ENCODE peak calls at places on chromosomes 7 and 10, in nine cellular contexts. Z, L, R, C, H, S, G, A and N are unnamed samples.

GRCh38 chr7:74306737-74307469 is 17.7 kb downstream of the CLIP2 start:
- DNase-seq in A (no peak), S (peak; percentile 84), C (no peak), L (no peak), H (peak; percentile 38), Z (peak; percentile 55), G (no peak), R (peak; percentile 81), N (no peak)

GRCh38 chr7:27784399-27785053 is 44.6 kb downstream of the TAX1BP1 start:
- DNase-seq in A (no peak), G (no peak), R (no peak), Z (peak; percentile 23), H (no peak), C (peak; percentile 18), S (no peak), L (no peak), N (no peak)

GRCh38 chr10:51168086-51168815 is 94.0 kb downstream of the PRKG1 start:
- DNase-seq in S (no peak), H (no peak), C (no peak), L (no peak), G (no peak), A (no peak), R (no peak), Z (no peak), N (no peak)

GRCh38 chr10:88889559-88890337 is 9.7 kb downstream of the STAMBPL1 start:
- DNase-seq in R (no peak), S (no peak), L (no peak), G (no peak), Z (no peak), H (no peak), C (no peak), A (no peak), N (no peak)

GRCh38 chr7:155581107-155581830 is 34.9 kb upstream of the CNPY1 start:
- DNase-seq in A (no peak), H (no peak), S (no peak), R (peak; percentile 48), Z (no peak), L (no peak), C (no peak), G (peak; percentile 15), N (no peak)

GRCh38 chr10:117674641-117675040 is 132.1 kb downstream of the EMX2 start:
- DNase-seq in A (no peak), S (no peak), L (no peak), H (no peak), C (no peak), G (peak; percentile 22), Z (no peak), R (no peak), N (no peak)

GRCh38 chr7:142749218-142749993 is at the start of gene PRSS1:
- DNase-seq in C (no peak), G (no peak), H (no peak), L (no peak), Z (no peak), R (no peak), A (peak; percentile 84), S (no peak), N (no peak)

GRCh38 chr10:50561266-50561665 is 62.5 kb downstream of the SGMS1 start:
- DNase-seq in A (no peak), Z (no peak), L (no peak), S (no peak), G (no peak), H (no peak), R (no peak), C (no peak), N (peak; percentile 85)

GRCh38 chr10:89250814-89251416 is 660 bp downstream of the LIPA start:
- DNase-seq in G (no peak), H (no peak), C (no peak), Z (no peak), A (no peak), R (no peak), S (no peak), L (no peak), N (no peak)

GRCh38 chr7:15685358-15686181 is 913 bp downstream of the MEOX2 start:
- DNase-seq in A (peak; percentile 84), L (no peak), G (no peak), H (no peak), C (peak; percentile 29), R (peak; percentile 79), S (peak; percentile 78), Z (no peak), N (peak; percentile 23)

GRCh38 chr7:36784991-36785940 is 61.0 kb upstream of the AOAH start:
- DNase-seq in R (peak; percentile 77), H (peak; percentile 65), C (no peak), S (peak; percentile 67), G (no peak), A (no peak), Z (no peak), L (no peak), N (no peak)

GRCh38 chr7:44095781-44096180 is 8.4 kb upstream of the AEBP1 start:
- DNase-seq in S (no peak), A (no peak), L (no peak), H (no peak), G (no peak), C (no peak), Z (no peak), R (no peak), N (no peak)

GRCh38 chr10:132914732-132915131 is 27.6 kb downstream of the CFAP46 start:
- DNase-seq in S (no peak), L (peak; percentile 38), G (no peak), C (no peak), H (peak; percentile 1), Z (no peak), A (no peak), R (no peak), N (no peak)

GRCh38 chr7:155694846-155695245 is 50.4 kb downstream of the RBM33 start:
- DNase-seq in S (no peak), C (no peak), L (no peak), R (no peak), Z (no peak), A (no peak), H (no peak), G (no peak), N (no peak)

GRCh38 chr10:34584164-34584563 is 230.9 kb downstream of the PARD3 start:
- DNase-seq in L (no peak), S (no peak), A (no peak), C (no peak), Z (no peak), H (no peak), G (no peak), R (no peak), N (peak; percentile 74)

GRCh38 chr7:91288208-91288824 is 24.1 kb downstream of the FZD1 start:
- DNase-seq in G (peak; percentile 78), S (no peak), A (peak; percentile 88), Z (no peak), L (no peak), C (peak; percentile 53), H (peak; percentile 60), R (no peak), N (no peak)

GRCh38 chr10:119750391-119751230 is 24.8 kb downstream of the INPP5F start:
- DNase-seq in R (peak; percentile 83), Z (peak; percentile 32), S (peak; percentile 66), H (peak; percentile 68), L (peak; percentile 10), G (peak; percentile 81), C (peak; percentile 71), A (peak; percentile 90), N (peak; percentile 65)

GRCh38 chr10:70954373-70954772 is 66.0 kb upstream of the PCBD1 start:
- DNase-seq in S (no peak), H (no peak), C (no peak), L (no peak), R (no peak), A (no peak), G (no peak), Z (no peak), N (no peak)

GRCh38 chr7:1351881-1352625 is 107.2 kb downstream of the MICALL2 start:
- DNase-seq in C (no peak), H (no peak), G (no peak), S (no peak), Z (no peak), L (no peak), R (no peak), A (no peak), N (no peak)

GRCh38 chr7:119374436-119374835 is 898.5 kb upstream of the KCND2 start:
- DNase-seq in C (no peak), A (no peak), G (no peak), H (no peak), Z (no peak), L (no peak), S (no peak), R (no peak), N (no peak)

GRCh38 chr10:101759354-101760247 is 16.3 kb downstream of the FGF8 start:
- DNase-seq in S (no peak), R (no peak), Z (no peak), H (no peak), L (no peak), G (no peak), C (peak; percentile 58), A (peak; percentile 83), N (no peak)